ENCODE peak calls at places on chromosome 2, in seven cellular contexts. X is A673; L is transverse colon; M is GM06990; K is CD8-positive, alpha-beta memory T cell; C is colonic mucosa; W is esophagus squamous epithelium. J is an unnamed sample. For H3K27me3, the result is how much of the 10 kb centered on the place peaks cover.

GRCh38 chr2:201220102-201220570 is 37.2 kb downstream of the CASP10 start:
- DNase-seq in X (no peak), L (peak), M (no peak), K (no peak), C (peak), W (no peak), J (peak)

GRCh38 chr2:2014251-2014761 is 270.0 kb upstream of the PXDN start:
- DNase-seq in X (no peak), L (no peak), M (no peak), K (no peak), C (no peak), W (no peak), J (no peak)

GRCh38 chr2:178247255-178247654 is 52.9 kb downstream of the OSBPL6 start:
- DNase-seq in X (no peak), L (no peak), M (no peak), K (no peak), C (no peak), W (no peak), J (no peak)

GRCh38 chr2:53569957-53570727 is 197.5 kb upstream of the CHAC2 start:
- DNase-seq in X (peak), L (no peak), M (no peak), K (no peak), C (no peak), W (no peak), J (no peak)

GRCh38 chr2:189492451-189492850 is 51.2 kb downstream of the WDR75 start:
- DNase-seq in X (no peak), L (no peak), M (no peak), K (no peak), C (no peak), W (no peak), J (no peak)

GRCh38 chr2:126656311-126657145 is 570 bp downstream of the GYPC start:
- DNase-seq in X (peak), L (peak), M (peak), K (peak), C (no peak), W (no peak), J (peak)

GRCh38 chr2:7436096-7436906 is 519.1 kb downstream of the RNF144A start:
- DNase-seq in X (no peak), L (no peak), M (no peak), K (no peak), C (no peak), W (no peak), J (no peak)

GRCh38 chr2:25388491-25388890 is 46.8 kb upstream of the DNMT3A start:
- DNase-seq in X (no peak), L (no peak), M (no peak), K (no peak), C (no peak), W (no peak), J (peak)

GRCh38 chr2:150296795-150297546 is 190.5 kb downstream of the RND3 start:
- DNase-seq in X (no peak), L (no peak), M (no peak), K (no peak), C (no peak), W (no peak), J (no peak)

GRCh38 chr2:24050041-24050655 is 607 bp downstream of the FKBP1B start:
- DNase-seq in X (peak), L (peak), M (peak), K (no peak), C (peak), W (no peak), J (peak)

GRCh38 chr2:226835420-226835795 is 446 bp upstream of the RHBDD1 start:
- DNase-seq in X (no peak), L (no peak), M (no peak), K (no peak), C (no peak), W (peak), J (peak)

GRCh38 chr2:222753251-222753824 is 81.9 kb downstream of the MOGAT1 start:
- DNase-seq in X (no peak), L (no peak), M (no peak), K (no peak), C (no peak), W (no peak), J (no peak)

GRCh38 chr2:144331652-144332355 is 188.1 kb downstream of the ZEB2 start:
- DNase-seq in X (no peak), L (no peak), M (no peak), K (peak), C (peak), W (no peak), J (peak)

GRCh38 chr2:219627105-219628100 is at the start of gene SLC4A3:
- DNase-seq in X (peak), L (no peak), M (no peak), K (no peak), C (no peak), W (no peak), J (peak)

GRCh38 chr2:230842473-230842872 is 22.3 kb upstream of the ITM2C start:
- DNase-seq in X (no peak), L (peak), M (no peak), K (no peak), C (peak), W (no peak), J (no peak)

DNA sequence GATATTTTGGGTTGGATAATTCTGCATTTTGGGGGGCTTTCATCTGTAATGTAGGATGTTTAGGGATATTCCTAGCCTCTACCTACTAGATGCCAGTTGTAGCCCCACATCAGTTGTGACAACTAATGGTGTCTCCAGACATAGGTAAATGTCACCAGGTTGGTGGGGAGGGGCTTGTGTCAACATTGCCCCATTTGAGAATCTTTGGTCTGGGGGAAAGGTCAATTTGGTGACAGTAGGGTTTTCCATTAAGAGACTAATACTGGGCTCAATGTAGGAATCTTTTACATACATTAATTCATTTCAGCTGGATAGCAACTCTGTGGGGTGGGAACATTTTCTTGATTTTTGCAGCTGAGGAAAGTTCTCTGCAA is 6.6 kb upstream of the AFTPH start:
- DNase-seq in X (no peak), L (no peak), M (no peak), K (no peak), C (no peak), W (no peak), J (no peak)
- H3K27me3 ChIP-seq in X (under half), L (under half), M (under half), K (under half), C (under half), W (under half), J (under half)

GRCh38 chr2:241855245-241855887 is 3.3 kb downstream of the PDCD1 start:
- DNase-seq in X (no peak), L (no peak), M (peak), K (no peak), C (no peak), W (no peak), J (peak)

GRCh38 chr2:241858206-241859016 is at the start of gene PDCD1:
- DNase-seq in X (no peak), L (peak), M (peak), K (peak), C (no peak), W (no peak), J (peak)

GRCh38 chr2:241855888-241856422 is 2.7 kb downstream of the PDCD1 start:
- DNase-seq in X (no peak), L (no peak), M (no peak), K (no peak), C (no peak), W (no peak), J (peak)

GRCh38 chr2:241857572-241858121 is 1.0 kb downstream of the PDCD1 start:
- DNase-seq in X (no peak), L (no peak), M (peak), K (no peak), C (no peak), W (no peak), J (peak)

DNA sequence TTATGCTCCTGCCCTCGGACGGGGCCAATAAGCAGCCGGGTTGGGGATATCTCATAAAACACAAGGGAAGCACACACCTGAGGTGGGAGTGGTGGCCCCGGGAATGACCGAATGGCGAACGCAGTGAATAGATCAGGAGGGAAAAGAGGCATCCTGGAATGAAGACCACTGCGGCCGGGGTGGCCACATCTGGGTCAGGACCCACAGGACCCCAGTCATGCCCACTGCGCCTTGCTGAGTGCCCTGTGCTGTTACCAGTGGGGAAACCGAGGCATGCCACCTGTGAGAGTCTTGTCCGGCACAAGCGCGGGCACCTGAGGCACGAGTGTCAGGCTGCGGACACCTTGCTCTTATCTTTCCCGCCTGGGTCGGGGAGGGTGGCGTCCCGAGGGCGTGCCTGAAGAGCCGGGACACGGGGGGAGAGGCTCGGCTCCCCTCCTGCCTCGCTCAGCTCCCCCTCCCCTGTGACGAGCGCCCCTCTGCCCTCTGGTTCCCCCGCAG is 1.6 kb downstream of the PDCD1 start:
- DNase-seq in X (no peak), L (no peak), M (peak), K (no peak), C (no peak), W (no peak), J (peak)
- H3K4me3 ChIP-seq in X (no peak), L (peak), M (no peak), K (no peak), C (no peak), W (peak), J (no peak)

DNA sequence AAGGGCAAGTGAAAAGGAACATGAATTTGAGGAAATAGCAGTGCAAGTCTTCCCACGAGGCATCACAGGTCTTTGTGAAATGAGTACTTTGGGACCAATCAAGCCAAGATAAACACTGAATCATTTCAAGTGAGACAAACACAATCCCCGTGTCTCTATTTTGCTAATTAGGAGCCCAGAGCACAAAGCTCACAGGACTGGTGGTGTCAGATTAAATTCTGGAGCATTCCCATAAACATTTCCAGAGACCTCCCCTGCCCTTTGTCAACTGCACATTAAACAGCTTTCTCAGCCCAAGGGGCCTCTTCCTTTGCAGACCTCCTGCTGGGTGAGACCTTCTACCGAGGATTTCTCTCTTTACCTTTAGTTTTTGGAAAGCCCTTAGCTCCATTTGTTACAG is 50.8 kb downstream of the DAPL1 start:
- DNase-seq in X (peak), L (no peak), M (no peak), K (no peak), C (no peak), W (no peak), J (no peak)
- H3K27me3 ChIP-seq in X (under half), L (under half), M (under half), K (under half), C (under half), W (under half), J (under half)

DNA sequence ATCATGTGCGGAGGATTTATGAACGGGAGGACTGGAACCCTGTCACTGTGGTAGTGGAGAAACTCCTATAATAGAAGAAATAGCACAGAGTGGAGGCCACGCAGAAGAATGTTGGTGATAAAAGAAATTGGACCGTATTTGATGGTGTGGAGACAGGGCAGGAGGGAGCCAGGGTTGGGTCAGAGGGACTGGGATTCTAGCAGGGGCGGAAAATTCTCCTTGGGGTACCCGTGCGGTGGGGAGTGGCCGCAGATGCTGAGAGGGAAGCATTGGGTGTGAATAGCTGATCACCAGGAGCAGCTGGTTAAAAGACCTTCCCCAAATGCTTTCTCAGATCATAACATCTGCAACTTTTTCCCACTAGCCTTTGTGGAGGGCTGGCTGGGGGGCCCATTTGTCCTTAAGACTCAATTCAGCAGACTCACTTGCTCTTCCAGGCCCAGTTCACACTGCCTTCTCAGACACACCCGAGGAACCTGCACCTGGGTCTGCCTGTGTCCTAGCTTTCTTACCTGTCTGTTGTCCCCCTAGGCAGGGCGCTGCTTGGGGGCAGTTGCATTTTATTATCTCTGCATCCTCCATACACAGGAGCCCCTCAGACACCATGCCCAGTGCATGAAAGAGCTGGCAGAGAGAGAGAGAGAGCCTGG is 7.1 kb downstream of the SH3BP4 start:
- DNase-seq in X (no peak), L (no peak), M (no peak), K (no peak), C (peak), W (no peak), J (no peak)
- H3K4me3 ChIP-seq in X (no peak), L (no peak), M (no peak), K (no peak), C (no peak), W (no peak), J (no peak)

GRCh38 chr2:176161817-176162626 is 4.9 kb downstream of the HOXD3 start:
- DNase-seq in X (peak), L (no peak), M (no peak), K (no peak), C (no peak), W (no peak), J (no peak)
- H3K27me3 ChIP-seq in X (under half), L (half or more), M (under half), K (half or more), C (under half), W (half or more), J (half or more)

GRCh38 chr2:171523339-171523931 is 1.2 kb downstream of the CYBRD1 start:
- DNase-seq in X (peak), L (peak), M (peak), K (no peak), C (peak), W (no peak), J (peak)

GRCh38 chr2:171522057-171522803 is at the start of gene CYBRD1:
- DNase-seq in X (peak), L (peak), M (peak), K (no peak), C (peak), W (peak), J (peak)

GRCh38 chr2:171522804-171523338 is 597 bp downstream of the CYBRD1 start:
- DNase-seq in X (peak), L (peak), M (peak), K (no peak), C (peak), W (no peak), J (peak)

GRCh38 chr2:171520471-171520870 is 1.8 kb upstream of the CYBRD1 start:
- DNase-seq in X (no peak), L (no peak), M (no peak), K (no peak), C (no peak), W (no peak), J (no peak)

GRCh38 chr2:171521361-171522056 is 765 bp upstream of the CYBRD1 start:
- DNase-seq in X (no peak), L (no peak), M (no peak), K (no peak), C (no peak), W (no peak), J (no peak)
- H3K4me3 ChIP-seq in X (peak), L (peak), M (peak), K (no peak), C (peak), W (peak), J (peak)

GRCh38 chr2:205370726-205371125 is 311.6 kb upstream of the NRP2 start:
- DNase-seq in X (no peak), L (no peak), M (no peak), K (no peak), C (no peak), W (no peak), J (no peak)
- H3K27me3 ChIP-seq in X (under half), L (under half), M (under half), K (under half), C (under half), W (under half), J (under half)

DNA sequence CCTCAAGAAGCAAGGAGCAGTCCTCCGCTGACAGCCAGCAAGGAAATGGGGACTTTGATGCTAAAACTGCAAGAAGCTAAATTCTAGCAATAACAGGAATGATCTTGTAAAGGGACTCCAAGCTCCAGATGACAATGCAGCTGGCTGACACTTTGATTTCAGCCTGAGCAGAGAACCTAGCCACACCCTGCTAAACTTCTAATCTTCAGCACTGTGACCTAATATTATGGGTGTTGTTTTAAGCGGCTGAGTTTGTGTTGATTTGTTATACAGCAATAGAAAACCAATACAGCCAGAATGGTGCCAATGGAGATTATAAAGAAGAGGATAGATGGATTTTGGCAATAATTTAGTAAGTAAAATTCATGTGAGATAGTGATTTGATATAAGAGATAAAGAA is 196.7 kb upstream of the SPHKAP start:
- DNase-seq in X (no peak), L (no peak), M (no peak), K (no peak), C (no peak), W (no peak), J (no peak)
- H3K4me3 ChIP-seq in X (no peak), L (no peak), M (no peak), K (no peak), C (no peak), W (no peak), J (no peak)

GRCh38 chr2:68391099-68391498 is 26.0 kb downstream of the PLEK start:
- DNase-seq in X (peak), L (no peak), M (no peak), K (no peak), C (no peak), W (no peak), J (no peak)

GRCh38 chr2:68388772-68389171 is 23.7 kb downstream of the PLEK start:
- DNase-seq in X (no peak), L (no peak), M (no peak), K (no peak), C (no peak), W (no peak), J (no peak)

GRCh38 chr2:68390114-68390513 is 25.0 kb downstream of the PLEK start:
- DNase-seq in X (peak), L (no peak), M (no peak), K (no peak), C (no peak), W (no peak), J (no peak)

GRCh38 chr2:68391869-68392268 is 26.8 kb downstream of the PLEK start:
- DNase-seq in X (no peak), L (no peak), M (no peak), K (no peak), C (no peak), W (no peak), J (no peak)

DNA sequence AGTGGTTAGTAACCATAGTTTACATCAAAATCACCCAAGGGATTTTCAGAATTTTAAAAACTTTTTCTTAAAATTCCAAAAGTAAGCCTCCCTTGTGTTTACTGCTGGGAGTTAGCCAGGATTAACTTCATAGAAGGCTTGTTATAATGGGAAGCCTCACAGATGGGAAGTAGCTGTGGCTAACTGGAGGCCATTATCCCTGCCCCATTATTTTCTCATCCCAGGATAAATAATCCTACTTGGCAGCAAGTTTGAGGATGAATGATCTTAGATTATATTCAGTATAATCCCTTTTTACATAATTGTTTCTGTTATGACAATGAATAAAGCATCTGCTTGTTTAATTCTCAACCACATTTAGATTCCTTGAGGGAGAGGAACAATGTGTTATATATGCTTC is 25.5 kb downstream of the PLEK start:
- DNase-seq in X (peak), L (no peak), M (no peak), K (no peak), C (no peak), W (no peak), J (no peak)
- H3K27me3 ChIP-seq in X (under half), L (under half), M (under half), K (under half), C (under half), W (under half), J (under half)

DNA sequence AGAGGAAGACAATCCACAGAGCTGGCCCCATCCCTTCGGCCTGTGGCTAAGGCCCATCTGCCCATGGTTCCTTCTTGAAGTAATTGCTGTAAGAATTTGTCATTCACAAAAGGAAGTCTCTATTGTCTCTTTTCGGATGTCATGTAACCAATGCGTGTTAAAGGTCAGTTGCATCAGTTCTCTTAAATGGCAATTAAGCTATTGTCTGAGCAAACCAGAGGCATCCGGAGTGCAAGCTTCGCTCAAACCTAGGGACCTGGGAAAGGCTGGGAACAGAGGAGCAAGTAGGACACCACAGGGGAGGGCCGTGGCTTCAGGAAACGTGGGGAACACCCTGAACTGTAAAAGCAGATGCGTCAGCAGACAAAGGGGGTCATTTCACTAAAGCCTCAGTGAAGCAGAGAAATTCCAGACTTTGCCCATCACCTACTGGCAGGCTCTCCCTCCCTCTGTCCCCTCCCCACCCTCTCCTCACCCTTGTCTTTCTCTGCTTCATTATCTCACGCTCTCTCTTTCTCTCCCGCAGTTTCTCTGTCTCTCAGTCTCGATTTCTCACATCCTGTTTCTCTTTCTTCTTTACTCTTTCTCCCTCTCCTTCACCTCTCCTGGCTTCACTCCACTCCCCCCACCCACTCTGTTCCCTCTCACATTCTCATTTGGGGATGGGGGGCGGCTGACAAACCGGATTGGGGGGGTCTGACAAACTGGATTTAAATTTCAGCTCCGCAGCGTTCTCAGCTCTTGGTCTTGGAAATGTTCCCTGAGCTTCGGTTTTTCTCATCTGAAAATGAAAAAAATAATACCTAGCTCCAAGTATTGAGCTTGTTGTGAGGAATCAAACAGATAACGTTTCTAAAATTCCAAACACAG is 204.6 kb upstream of the TNP1 start:
- DNase-seq in X (peak), L (no peak), M (no peak), K (no peak), C (no peak), W (no peak), J (peak)
- H3K4me3 ChIP-seq in X (no peak), L (no peak), M (no peak), K (no peak), C (no peak), W (peak), J (no peak)

J was measured in H7.